ENCODE peak calls at places on chromosomes 1 and 21, in five cellular contexts. U, T, A, S and X are unnamed samples.

GRCh38 chr1:51316113-51316763 is 14.1 kb downstream of the TTC39A start:
- DNase-seq in T (no peak), U (no peak), S (no peak), A (no peak), X (no peak)

GRCh38 chr1:19229229-19229628 is 19.2 kb upstream of the UBR4 start:
- DNase-seq in U (no peak), A (no peak), S (no peak), T (no peak), X (no peak)

GRCh38 chr1:242405947-242406346 is 118.5 kb downstream of the PLD5 start:
- DNase-seq in U (no peak), A (no peak), T (no peak), S (no peak), X (no peak)

GRCh38 chr1:171252482-171252881 is 4.2 kb downstream of the FMO1 start:
- DNase-seq in U (no peak), S (no peak), A (no peak), T (peak; percentile 16), X (no peak)

GRCh38 chr1:228347181-228347580 is 59.5 kb downstream of the TRIM11 start:
- DNase-seq in T (no peak), S (no peak), U (no peak), A (no peak), X (no peak)

GRCh38 chr21:37673801-37674575 is 242.3 kb downstream of the KCNJ6 start:
- DNase-seq in S (no peak), T (no peak), U (no peak), A (no peak), X (no peak)

GRCh38 chr21:16078382-16078781 is 348.6 kb downstream of the USP25 start:
- DNase-seq in T (no peak), S (no peak), U (no peak), A (no peak), X (no peak)

GRCh38 chr1:97986041-97987005 is 65.5 kb upstream of the DPYD start:
- DNase-seq in A (no peak), S (no peak), T (no peak), U (peak; percentile 64), X (no peak)

GRCh38 chr1:76374111-76374510 is 299.6 kb downstream of the ST6GALNAC3 start:
- DNase-seq in A (no peak), T (no peak), U (no peak), S (no peak), X (no peak)
- TF ChIP-seq RFX5 in A (no peak), T (no peak), U (no peak), S (no peak), X (no peak)

DNA sequence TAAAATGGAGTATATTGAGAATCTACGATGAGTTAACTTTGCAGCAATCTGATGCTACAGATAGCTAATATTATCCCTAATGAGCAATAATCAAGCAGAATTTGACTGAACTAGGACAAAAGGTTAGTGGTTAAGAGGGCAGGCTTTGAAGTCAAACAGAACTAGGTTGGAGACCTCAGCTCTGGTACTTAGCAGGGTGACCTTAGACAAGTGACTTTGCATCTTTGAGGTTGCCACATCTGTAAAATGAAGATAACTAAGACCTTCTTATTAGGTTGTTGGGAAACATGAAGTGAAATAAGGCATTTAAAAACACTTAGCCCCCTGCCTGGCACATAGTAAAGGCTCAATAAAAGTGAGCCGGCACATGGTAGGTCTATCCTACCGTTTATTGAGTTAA is 4.3 kb upstream of the FUCA1 start:
- DNase-seq in T (no peak), A (no peak), S (no peak), U (no peak), X (no peak)
- TF ChIP-seq RCOR1 in T (no peak), A (no peak), S (no peak), U (no peak), X (no peak)

GRCh38 chr1:24120965-24121364 is 9.0 kb upstream of the MYOM3 start:
- DNase-seq in U (no peak), A (no peak), S (no peak), T (no peak), X (no peak)

GRCh38 chr1:24118410-24119242 is 6.7 kb upstream of the MYOM3 start:
- DNase-seq in S (no peak), U (no peak), T (no peak), A (no peak), X (no peak)

GRCh38 chr1:24119489-24119858 is 7.5 kb upstream of the MYOM3 start:
- DNase-seq in U (no peak), T (no peak), S (no peak), A (no peak), X (no peak)

GRCh38 chr1:24121406-24121805 is 9.5 kb upstream of the MYOM3 start:
- DNase-seq in A (no peak), T (no peak), U (no peak), S (no peak), X (no peak)

GRCh38 chr1:24119859-24120756 is 8.2 kb upstream of the MYOM3 start:
- DNase-seq in A (no peak), S (no peak), T (no peak), U (peak; percentile 17), X (no peak)
- H3K4me2 ChIP-seq in A (no peak overlapping the region), S (no peak overlapping the region), T (no peak overlapping the region), U (no peak overlapping the region), X (no peak overlapping the region)

GRCh38 chr1:190597361-190597760 is 119.7 kb upstream of the BRINP3 start:
- DNase-seq in U (no peak), S (no peak), A (no peak), T (no peak), X (no peak)

GRCh38 chr1:190599677-190600076 is 122.0 kb upstream of the BRINP3 start:
- DNase-seq in S (no peak), T (no peak), A (no peak), U (no peak), X (no peak)

DNA sequence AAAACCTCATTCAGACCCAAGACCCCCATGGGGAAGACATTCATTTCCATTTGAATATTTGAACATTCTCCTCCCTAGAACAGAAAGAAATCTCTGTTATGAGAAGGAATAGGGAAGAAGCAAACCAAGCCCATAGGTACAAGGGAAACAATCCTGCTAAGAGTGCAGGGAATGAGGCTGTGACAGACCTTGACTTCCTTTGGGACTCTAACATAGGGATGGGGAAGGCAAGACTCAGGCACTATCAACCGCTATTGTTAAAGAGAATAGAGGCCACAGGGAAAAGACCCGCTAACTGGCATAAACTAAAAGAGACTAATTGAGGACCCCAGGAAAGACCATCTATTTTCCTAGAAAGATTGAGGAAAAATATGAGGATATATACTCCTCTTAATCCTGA is 117.8 kb upstream of the BRINP3 start:
- DNase-seq in A (no peak), S (no peak), U (no peak), T (no peak), X (no peak)
- TF ChIP-seq RFX5 in A (no peak), S (no peak), U (no peak), T (no peak), X (no peak)

GRCh38 chr1:236520445-236521005 is 3.3 kb upstream of the LGALS8 start:
- DNase-seq in S (no peak), A (no peak), T (no peak), U (no peak), X (no peak)

GRCh38 chr1:236518343-236518742 is 5.4 kb upstream of the LGALS8 start:
- DNase-seq in A (no peak), S (no peak), U (no peak), T (no peak), X (no peak)

GRCh38 chr1:236514703-236515442 is 8.9 kb upstream of the LGALS8 start:
- DNase-seq in S (no peak), A (no peak), U (no peak), T (no peak), X (peak; percentile 26)

GRCh38 chr1:236515443-236515958 is 8.3 kb upstream of the LGALS8 start:
- DNase-seq in U (no peak), S (no peak), A (no peak), T (no peak), X (no peak)

DNA sequence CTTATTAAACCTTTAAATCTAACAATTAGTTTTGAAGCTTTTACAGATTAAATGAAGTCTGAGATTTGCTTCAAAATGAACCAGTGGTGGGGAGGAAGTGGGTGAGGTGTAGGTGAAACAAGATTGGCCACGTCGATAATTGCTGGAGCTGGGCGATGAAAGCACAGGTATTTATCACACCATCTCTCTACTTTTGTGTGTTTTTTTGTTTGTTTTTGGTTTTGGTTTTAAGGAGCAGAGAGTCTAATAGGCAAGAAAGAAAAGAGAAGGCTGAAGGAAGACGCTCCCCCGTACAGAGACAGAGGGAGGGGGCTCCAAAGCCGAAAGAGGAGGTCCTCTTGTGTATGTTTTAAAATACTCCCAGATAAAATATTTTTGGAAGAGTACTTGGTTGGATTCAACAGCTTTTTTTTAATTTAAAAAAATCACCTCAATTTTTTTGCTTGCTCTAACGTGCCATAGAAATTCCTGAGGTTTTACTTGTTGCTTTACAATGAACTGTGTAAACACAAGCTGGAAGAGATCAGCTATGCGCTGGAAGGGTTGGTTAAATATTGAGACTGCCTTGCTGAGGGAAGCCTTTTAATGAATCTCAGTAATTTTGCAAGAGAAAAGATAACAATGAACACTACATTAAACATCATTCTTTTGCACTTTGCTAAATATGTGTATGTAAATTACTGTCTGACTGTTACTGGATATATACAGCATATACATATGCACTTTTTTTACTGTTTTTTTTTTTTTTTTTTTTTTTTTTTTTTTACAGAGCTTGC is 6.7 kb upstream of the LGALS8 start:
- DNase-seq in S (no peak), T (no peak), U (peak; percentile 85), A (no peak), X (peak; percentile 33)
- TF ChIP-seq RCOR1 in S (no peak), T (no peak), U (no peak), A (no peak), X (no peak)

GRCh38 chr1:208172389-208173140 is 71.6 kb downstream of the PLXNA2 start:
- DNase-seq in S (no peak), T (no peak), U (peak; percentile 19), A (no peak), X (no peak)

GRCh38 chr1:208169081-208169879 is 74.9 kb downstream of the PLXNA2 start:
- DNase-seq in U (no peak), A (no peak), T (no peak), S (no peak), X (no peak)

GRCh38 chr1:208167229-208167869 is 76.8 kb downstream of the PLXNA2 start:
- DNase-seq in S (no peak), T (no peak), A (no peak), U (no peak), X (no peak)

GRCh38 chr1:208171615-208172388 is 72.4 kb downstream of the PLXNA2 start:
- DNase-seq in T (no peak), U (no peak), S (no peak), A (no peak), X (no peak)

DNA sequence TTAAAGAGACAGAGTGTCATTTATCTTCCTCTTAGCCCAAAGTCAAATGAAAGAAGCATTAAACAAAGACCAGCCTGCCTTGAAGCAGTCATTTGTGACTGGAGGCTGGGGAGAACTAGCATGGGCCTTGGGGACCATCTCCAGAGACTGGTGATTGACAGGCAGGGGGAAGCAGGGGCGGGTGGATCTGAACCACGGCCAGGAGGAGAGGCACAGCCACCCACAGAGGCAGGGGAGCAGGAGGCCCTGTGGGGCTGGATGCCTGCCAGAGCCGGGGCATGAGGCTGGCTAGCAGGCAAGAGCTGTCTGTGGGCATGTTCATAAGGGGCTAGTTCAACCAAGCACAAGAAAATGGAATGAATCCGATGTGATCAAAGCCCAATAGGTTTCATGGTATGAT is 73.9 kb downstream of the PLXNA2 start:
- DNase-seq in A (no peak), T (no peak), U (no peak), S (peak; percentile 70), X (no peak)
- H3K4me2 ChIP-seq in A (no peak overlapping the region), T (no peak overlapping the region), U (no peak overlapping the region), S (no peak overlapping the region), X (no peak overlapping the region)

GRCh38 chr1:115648717-115649691 is 7.2 kb downstream of the VANGL1 start:
- DNase-seq in A (peak; percentile 39), S (no peak), T (peak; percentile 87), U (no peak), X (no peak)
- TF ChIP-seq RFX5 in A (no peak), S (no peak), T (no peak), U (no peak), X (no peak)

GRCh38 chr21:35046880-35047229 is 2.2 kb downstream of the RUNX1 start:
- DNase-seq in S (no peak), U (no peak), T (no peak), A (no peak), X (no peak)
- TF ChIP-seq RCOR1 in S (no peak), U (no peak), T (no peak), A (no peak), X (no peak)